ENCODE peak calls at places on chromosomes 1 and 21, in six cellular contexts. M is K562, D is ovary, F is suprapubic skin, N is sigmoid colon, Z is H1. X is an unnamed sample.

GRCh38 chr1:84525738-84526137 is 19.4 kb upstream of the GNG5 start:
- DNase-seq in N (no peak), F (no peak), D (no peak), Z (no peak), M (no peak), X (no peak)

GRCh38 chr1:245051349-245052221 is 103.2 kb upstream of the KIF26B start:
- DNase-seq in M (peak; percentile 93), N (no peak), Z (no peak), F (no peak), D (peak; percentile 41), X (no peak)

GRCh38 chr1:43545686-43546387 is 15.2 kb downstream of the PTPRF start:
- DNase-seq in M (peak; percentile 39), N (no peak), Z (no peak), D (peak; percentile 50), F (no peak), X (peak; percentile 53)

GRCh38 chr1:190226006-190226405 is 251.7 kb downstream of the BRINP3 start:
- DNase-seq in M (no peak), F (no peak), D (no peak), N (no peak), Z (no peak), X (no peak)

GRCh38 chr1:29984107-29984506 is 739.3 kb downstream of the MATN1 start:
- DNase-seq in F (no peak), N (no peak), M (no peak), Z (no peak), D (no peak), X (no peak)

GRCh38 chr1:220775238-220775853 is 11.4 kb upstream of the MTARC1 start:
- DNase-seq in F (no peak), D (no peak), Z (no peak), M (peak; percentile 56), N (no peak), X (peak; percentile 51)

GRCh38 chr1:42737986-42738677 is 1.9 kb downstream of the CLDN19 start:
- DNase-seq in Z (no peak), M (no peak), F (peak; percentile 69), N (no peak), D (no peak), X (no peak)

GRCh38 chr1:207826557-207827487 is 75.0 kb downstream of the CD46 start:
- DNase-seq in M (peak; percentile 33), F (peak; percentile 81), Z (no peak), D (peak; percentile 58), N (peak; percentile 77), X (no peak)

GRCh38 chr1:106876384-106876783 is 180.1 kb upstream of the PRMT6 start:
- DNase-seq in M (no peak), N (no peak), Z (no peak), F (no peak), D (no peak), X (no peak)

GRCh38 chr21:35019631-35020032 is 29.5 kb downstream of the RUNX1 start:
- DNase-seq in Z (no peak), F (no peak), D (no peak), N (no peak), M (no peak), X (no peak)

GRCh38 chr1:158025576-158026230 is 32.3 kb downstream of the KIRREL1 start:
- DNase-seq in D (no peak), Z (no peak), M (no peak), N (no peak), F (no peak), X (no peak)

GRCh38 chr1:201990427-201990826 is 8.0 kb downstream of the RNPEP start:
- DNase-seq in N (no peak), D (no peak), M (no peak), Z (no peak), F (peak; percentile 38), X (no peak)

GRCh38 chr1:208215393-208215792 is 28.8 kb downstream of the PLXNA2 start:
- DNase-seq in Z (no peak), D (no peak), M (no peak), N (no peak), F (no peak), X (no peak)

GRCh38 chr1:225498539-225499135 is 70.8 kb upstream of the LBR start:
- DNase-seq in M (no peak), N (no peak), D (no peak), Z (no peak), F (no peak), X (no peak)

GRCh38 chr1:153945795-153946621 is 510 bp downstream of the DENND4B start:
- DNase-seq in M (peak; percentile 67), Z (no peak), F (peak; percentile 94), N (peak; percentile 95), D (peak; percentile 82), X (peak; percentile 72)

GRCh38 chr1:44842763-44843655 is at the start of gene PTCH2:
- DNase-seq in Z (peak; percentile 70), D (peak; percentile 91), M (peak; percentile 83), F (no peak), N (peak; percentile 93), X (peak; percentile 64)

GRCh38 chr1:66399888-66400529 is 133.9 kb upstream of the SGIP1 start:
- DNase-seq in N (no peak), D (no peak), F (no peak), Z (no peak), M (no peak), X (no peak)

GRCh38 chr1:43039228-43040055 is 80.8 kb upstream of the SLC2A1 start:
- DNase-seq in D (no peak), F (no peak), N (no peak), Z (no peak), M (no peak), X (no peak)

GRCh38 chr1:107132780-107133179 is 8.1 kb upstream of the NTNG1 start:
- DNase-seq in M (no peak), D (no peak), N (no peak), Z (no peak), F (no peak), X (no peak)

GRCh38 chr1:29236993-29237905 is 927 bp downstream of the PTPRU start:
- DNase-seq in N (peak; percentile 80), F (no peak), M (no peak), Z (no peak), D (peak; percentile 65), X (peak; percentile 29)

GRCh38 chr1:240280560-240281322 is 189.1 kb downstream of the FMN2 start:
- DNase-seq in Z (no peak), F (no peak), D (no peak), M (no peak), N (no peak), X (no peak)

GRCh38 chr1:182629674-182630073 is 25.5 kb upstream of the RGS16 start:
- DNase-seq in N (no peak), F (no peak), M (no peak), D (no peak), Z (no peak), X (no peak)

GRCh38 chr21:16624468-16625102 is 888.3 kb upstream of the CXADR start:
- DNase-seq in M (no peak), F (no peak), N (no peak), D (no peak), Z (no peak), X (no peak)

GRCh38 chr1:6181347-6181770 is 1.2 kb upstream of the CHD5 start:
- DNase-seq in M (no peak), N (no peak), D (peak; percentile 51), Z (no peak), F (no peak), X (no peak)

GRCh38 chr1:11045428-11046269 is 1.4 kb downstream of the MASP2 start:
- DNase-seq in Z (no peak), F (no peak), M (peak; percentile 72), D (no peak), N (peak; percentile 54), X (no peak)

GRCh38 chr1:173916667-173917066 is 460 bp downstream of the SERPINC1 start:
- DNase-seq in M (no peak), Z (no peak), N (no peak), F (no peak), D (no peak), X (no peak)

GRCh38 chr1:109631513-109632260 is 12.1 kb downstream of the AMPD2 start:
- DNase-seq in F (peak; percentile 76), D (peak; percentile 23), Z (no peak), N (no peak), M (no peak), X (peak; percentile 4)

GRCh38 chr1:164830628-164831027 is 271.6 kb downstream of the PBX1 start:
- DNase-seq in Z (no peak), F (no peak), D (no peak), M (no peak), N (no peak), X (no peak)

GRCh38 chr1:200971955-200972711 is 51.4 kb downstream of the KIF21B start:
- DNase-seq in F (no peak), D (peak; percentile 84), N (peak; percentile 81), M (peak; percentile 73), Z (peak; percentile 27), X (peak; percentile 66)

GRCh38 chr1:8435569-8436071 is 117.7 kb downstream of the SLC45A1 start:
- DNase-seq in Z (no peak), F (no peak), N (no peak), M (no peak), D (no peak), X (no peak)

GRCh38 chr1:8441466-8441865 is 123.6 kb downstream of the SLC45A1 start:
- DNase-seq in Z (no peak), D (no peak), M (no peak), N (no peak), F (no peak), X (no peak)

GRCh38 chr1:8437286-8437685 is 119.4 kb downstream of the SLC45A1 start:
- DNase-seq in Z (no peak), N (no peak), M (no peak), F (no peak), D (no peak), X (no peak)

GRCh38 chr1:8438449-8438848 is 120.5 kb downstream of the SLC45A1 start:
- DNase-seq in D (no peak), Z (no peak), M (no peak), N (peak; percentile 81), F (no peak), X (no peak)

GRCh38 chr1:8439015-8439702 is 121.2 kb downstream of the SLC45A1 start:
- DNase-seq in D (peak; percentile 66), N (peak; percentile 92), M (peak; percentile 82), Z (no peak), F (peak; percentile 88), X (peak; percentile 67)
- TF ChIP-seq EP300 in D (no peak), N (no peak), M (no peak), Z (no peak), F (no peak), X (no peak)

DNA sequence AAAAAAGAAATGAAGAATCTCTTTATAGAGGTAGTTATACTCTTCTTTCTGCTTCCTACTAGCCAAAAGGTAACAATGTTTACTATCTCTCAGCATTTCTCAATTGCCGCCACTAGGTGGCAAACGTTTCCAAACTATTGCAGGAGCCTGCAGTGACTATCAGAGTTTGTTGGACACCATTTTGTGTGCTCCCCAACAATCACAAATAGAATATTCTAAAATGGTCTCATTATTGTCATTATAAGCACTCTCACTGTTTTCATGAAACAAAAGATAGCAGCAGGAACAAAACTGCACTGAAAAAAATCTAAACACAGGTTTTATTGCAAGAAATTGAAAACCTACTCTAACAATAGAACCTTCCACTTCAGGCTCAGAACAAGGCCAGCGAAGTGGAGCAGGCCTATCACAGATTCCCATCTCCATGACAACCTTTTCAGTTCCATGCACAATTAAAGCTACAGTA is 83.9 kb upstream of the PLPPR4 start:
- DNase-seq in D (peak; percentile 55), F (peak; percentile 83), N (peak; percentile 72), M (peak; percentile 83), Z (peak; percentile 23), X (peak; percentile 62)
- TF ChIP-seq EP300 in D (no peak), F (no peak), N (no peak), M (no peak), Z (no peak), X (no peak)

GRCh38 chr1:191592907-191593306 is 565.4 kb upstream of the RGS18 start:
- DNase-seq in Z (no peak), F (no peak), M (no peak), D (no peak), N (no peak), X (no peak)
- TF ChIP-seq EP300 in Z (no peak), F (no peak), M (no peak), D (no peak), N (no peak), X (no peak)

GRCh38 chr1:198622532-198623218 is 16.2 kb upstream of the PTPRC start:
- DNase-seq in F (no peak), D (no peak), N (no peak), Z (no peak), M (no peak), X (no peak)
- TF ChIP-seq EP300 in F (no peak), D (no peak), N (no peak), Z (no peak), M (no peak), X (no peak)

X was measured in tibial nerve.